ENCODE peak calls at places on chromosome 18, in nine cellular contexts. C is Peyer's patch, K is thoracic aorta, V is neuronal stem cell, U is mucosa of descending colon, H is kidney, D is right lobe of liver, I is fibroblast of lung, G is BE2C. Q is an unnamed sample. For H3K36me3, the result is how much of the 10 kb centered on the place peaks cover.

GRCh38 chr18:22172594-22173049 is 3.2 kb downstream of the GATA6 start:
- DNase-seq in C (no peak), K (no peak), V (no peak), U (no peak), H (no peak), D (no peak), I (no peak), G (no peak), Q (no peak)

GRCh38 chr18:23629444-23629946 is 33.2 kb downstream of the ANKRD29 start:
- DNase-seq in C (peak), K (no peak), V (no peak), U (peak), H (no peak), D (peak), I (no peak), G (no peak), Q (no peak)

GRCh38 chr18:66495844-66496243 is 108.0 kb downstream of the CDH19 start:
- DNase-seq in C (peak), K (no peak), V (peak), U (peak), H (no peak), D (peak), I (peak), G (peak), Q (no peak)

GRCh38 chr18:50285071-50285470 is 2.4 kb downstream of the CXXC1 start:
- DNase-seq in C (no peak), K (no peak), V (no peak), U (no peak), H (peak), D (no peak), I (no peak), G (no peak), Q (no peak)

GRCh38 chr18:73791081-73791480 is 356.6 kb downstream of the FBXO15 start:
- DNase-seq in C (no peak), K (no peak), V (no peak), U (no peak), H (no peak), D (no peak), I (peak), G (no peak), Q (no peak)

GRCh38 chr18:77138270-77138669 is 5.7 kb upstream of the MBP start:
- DNase-seq in C (no peak), K (no peak), V (no peak), U (no peak), H (no peak), D (no peak), I (no peak), G (no peak), Q (no peak)

GRCh38 chr18:3995476-3996102 is 459.5 kb downstream of the DLGAP1 start:
- DNase-seq in C (peak), K (no peak), V (peak), U (no peak), H (no peak), D (peak), I (peak), G (peak), Q (peak)

GRCh38 chr18:44736664-44737063 is 56.0 kb downstream of the SETBP1 start:
- DNase-seq in C (no peak), K (no peak), V (no peak), U (no peak), H (no peak), D (no peak), I (no peak), G (peak), Q (no peak)

GRCh38 chr18:59005266-59005665 is 134.4 kb upstream of the SEC11C start:
- DNase-seq in C (no peak), K (peak), V (no peak), U (no peak), H (peak), D (no peak), I (peak), G (no peak), Q (peak)

GRCh38 chr18:23077493-23078256 is 57.6 kb upstream of the CABLES1 start:
- DNase-seq in C (peak), K (no peak), V (no peak), U (no peak), H (peak), D (no peak), I (no peak), G (no peak), Q (no peak)

GRCh38 chr18:69774831-69775230 is 172.8 kb downstream of the CD226 start:
- DNase-seq in C (no peak), K (no peak), V (no peak), U (no peak), H (no peak), D (no peak), I (no peak), G (no peak), Q (no peak)

GRCh38 chr18:40109251-40110049 is 1845.6 kb upstream of the PIK3C3 start:
- DNase-seq in C (no peak), K (no peak), V (no peak), U (no peak), H (no peak), D (no peak), I (no peak), G (no peak), Q (no peak)

GRCh38 chr18:23735021-23735464 is 45.8 kb downstream of the LAMA3 start:
- DNase-seq in C (no peak), K (no peak), V (no peak), U (no peak), H (no peak), D (no peak), I (peak), G (no peak), Q (no peak)

GRCh38 chr18:63299837-63300787 is 19.5 kb downstream of the BCL2 start:
- DNase-seq in C (no peak), K (no peak), V (no peak), U (no peak), H (no peak), D (no peak), I (peak), G (no peak), Q (no peak)

GRCh38 chr18:7562491-7562890 is 4.6 kb upstream of the PTPRM start:
- DNase-seq in C (no peak), K (no peak), V (no peak), U (no peak), H (peak), D (no peak), I (no peak), G (no peak), Q (no peak)

GRCh38 chr18:58058720-58059119 is 14.7 kb downstream of the NEDD4L start:
- DNase-seq in C (no peak), K (no peak), V (no peak), U (no peak), H (no peak), D (no peak), I (peak), G (no peak), Q (no peak)

GRCh38 chr18:58194028-58194427 is 150.0 kb downstream of the NEDD4L start:
- DNase-seq in C (no peak), K (no peak), V (no peak), U (no peak), H (no peak), D (no peak), I (no peak), G (peak), Q (no peak)

GRCh38 chr18:53941601-53942335 is 282.7 kb downstream of the MBD2 start:
- DNase-seq in C (no peak), K (no peak), V (no peak), U (no peak), H (no peak), D (no peak), I (peak), G (no peak), Q (no peak)

GRCh38 chr18:54254265-54254758 is 15.0 kb upstream of the POLI start:
- DNase-seq in C (no peak), K (no peak), V (no peak), U (no peak), H (no peak), D (peak), I (peak), G (no peak), Q (no peak)

GRCh38 chr18:64713284-64713683 is 564.4 kb upstream of the LINC00305 start:
- DNase-seq in C (peak), K (no peak), V (no peak), U (no peak), H (no peak), D (no peak), I (no peak), G (no peak), Q (no peak)

GRCh38 chr18:55592572-55592971 is 4.6 kb upstream of the TCF4 start:
- DNase-seq in C (no peak), K (no peak), V (no peak), U (no peak), H (no peak), D (no peak), I (peak), G (no peak), Q (no peak)

GRCh38 chr18:45107425-45107824 is 426.7 kb downstream of the SETBP1 start:
- DNase-seq in C (no peak), K (no peak), V (no peak), U (no peak), H (no peak), D (no peak), I (peak), G (no peak), Q (no peak)

GRCh38 chr18:42807852-42808251 is 307.6 kb downstream of the RIT2 start:
- DNase-seq in C (no peak), K (no peak), V (peak), U (no peak), H (no peak), D (no peak), I (peak), G (no peak), Q (no peak)

GRCh38 chr18:23155537-23155936 is 20.3 kb downstream of the CABLES1 start:
- DNase-seq in C (no peak), K (no peak), V (no peak), U (no peak), H (no peak), D (no peak), I (no peak), G (no peak), Q (no peak)

GRCh38 chr18:74184875-74185274 is 36.6 kb downstream of the TIMM21 start:
- DNase-seq in C (no peak), K (no peak), V (no peak), U (no peak), H (no peak), D (no peak), I (no peak), G (no peak), Q (no peak)

GRCh38 chr18:63570721-63571120 is 16.4 kb upstream of the SERPINB13 start:
- DNase-seq in C (no peak), K (no peak), V (no peak), U (no peak), H (no peak), D (no peak), I (no peak), G (no peak), Q (no peak)

GRCh38 chr18:14104906-14105748 is 27.1 kb downstream of the ZNF519 start:
- DNase-seq in C (no peak), K (no peak), V (no peak), U (no peak), H (no peak), D (no peak), I (peak), G (no peak), Q (no peak)

GRCh38 chr18:49959176-49959575 is 145.8 kb upstream of the ACAA2 start:
- DNase-seq in C (no peak), K (no peak), V (no peak), U (no peak), H (no peak), D (no peak), I (no peak), G (no peak), Q (no peak)

GRCh38 chr18:5779922-5780321 is 115.4 kb downstream of the TMEM200C start:
- DNase-seq in C (no peak), K (no peak), V (no peak), U (no peak), H (no peak), D (no peak), I (no peak), G (no peak), Q (no peak)

GRCh38 chr18:35051978-35052377 is 10.8 kb downstream of the MAPRE2 start:
- DNase-seq in C (no peak), K (no peak), V (no peak), U (no peak), H (no peak), D (no peak), I (peak), G (no peak), Q (no peak)

GRCh38 chr18:76988827-76989646 is 143.5 kb downstream of the MBP start:
- DNase-seq in C (no peak), K (no peak), V (no peak), U (no peak), H (no peak), D (no peak), I (no peak), G (no peak), Q (no peak)

GRCh38 chr18:70181015-70181414 is 24.5 kb downstream of the RTTN start:
- DNase-seq in C (no peak), K (no peak), V (no peak), U (no peak), H (no peak), D (no peak), I (peak), G (no peak), Q (no peak)

GRCh38 chr18:67463829-67464228 is 52.7 kb downstream of the DSEL start:
- DNase-seq in C (no peak), K (no peak), V (no peak), U (no peak), H (no peak), D (no peak), I (no peak), G (no peak), Q (no peak)

GRCh38 chr18:47882641-47883040 is 47.8 kb downstream of the SMAD2 start:
- DNase-seq in C (no peak), K (no peak), V (no peak), U (no peak), H (no peak), D (no peak), I (no peak), G (no peak), Q (no peak)

GRCh38 chr18:47877892-47878291 is 52.6 kb downstream of the SMAD2 start:
- DNase-seq in C (no peak), K (no peak), V (no peak), U (no peak), H (no peak), D (no peak), I (peak), G (no peak), Q (no peak)

GRCh38 chr18:47881752-47882455 is 48.6 kb downstream of the SMAD2 start:
- DNase-seq in C (no peak), K (no peak), V (no peak), U (no peak), H (no peak), D (no peak), I (peak), G (no peak), Q (no peak)

GRCh38 chr18:47883771-47884413 is 46.6 kb downstream of the SMAD2 start:
- DNase-seq in C (no peak), K (no peak), V (no peak), U (no peak), H (no peak), D (no peak), I (peak), G (no peak), Q (no peak)

DNA sequence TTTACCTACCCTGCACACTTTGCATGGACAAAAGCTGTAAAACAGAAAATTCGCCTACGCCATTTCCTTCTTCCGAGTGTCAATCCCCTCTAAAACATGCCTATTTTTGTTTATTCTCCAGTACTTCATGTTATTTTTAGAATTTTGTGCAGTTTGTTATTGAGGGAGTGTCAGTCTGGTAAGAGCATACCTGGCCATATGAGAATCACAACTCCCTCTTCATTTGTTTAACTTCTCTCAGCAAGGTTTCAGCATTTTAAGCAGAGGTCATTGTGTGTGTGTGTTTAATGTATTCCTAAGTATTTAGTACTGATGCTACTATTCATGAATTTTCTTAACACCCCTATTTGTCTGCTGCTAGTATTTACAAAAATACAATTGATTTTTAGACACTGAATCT is 49.4 kb downstream of the SMAD2 start:
- DNase-seq in C (no peak), K (no peak), V (no peak), U (no peak), H (no peak), D (no peak), I (no peak), G (no peak), Q (no peak)
- H3K4me3 ChIP-seq in C (no peak), K (no peak), V (no peak), U (no peak), H (no peak), D (no peak), I (no peak), G (no peak), Q (no peak)

GRCh38 chr18:1544016-1544415 is 639.3 kb downstream of the ADCYAP1 start:
- DNase-seq in C (no peak), K (no peak), V (no peak), U (no peak), H (no peak), D (no peak), I (no peak), G (no peak), Q (no peak)
- H3K36me3 ChIP-seq in C (under half), K (under half), V (under half), U (under half), H (under half), D (under half), I (under half), G (under half), Q (under half)

DNA sequence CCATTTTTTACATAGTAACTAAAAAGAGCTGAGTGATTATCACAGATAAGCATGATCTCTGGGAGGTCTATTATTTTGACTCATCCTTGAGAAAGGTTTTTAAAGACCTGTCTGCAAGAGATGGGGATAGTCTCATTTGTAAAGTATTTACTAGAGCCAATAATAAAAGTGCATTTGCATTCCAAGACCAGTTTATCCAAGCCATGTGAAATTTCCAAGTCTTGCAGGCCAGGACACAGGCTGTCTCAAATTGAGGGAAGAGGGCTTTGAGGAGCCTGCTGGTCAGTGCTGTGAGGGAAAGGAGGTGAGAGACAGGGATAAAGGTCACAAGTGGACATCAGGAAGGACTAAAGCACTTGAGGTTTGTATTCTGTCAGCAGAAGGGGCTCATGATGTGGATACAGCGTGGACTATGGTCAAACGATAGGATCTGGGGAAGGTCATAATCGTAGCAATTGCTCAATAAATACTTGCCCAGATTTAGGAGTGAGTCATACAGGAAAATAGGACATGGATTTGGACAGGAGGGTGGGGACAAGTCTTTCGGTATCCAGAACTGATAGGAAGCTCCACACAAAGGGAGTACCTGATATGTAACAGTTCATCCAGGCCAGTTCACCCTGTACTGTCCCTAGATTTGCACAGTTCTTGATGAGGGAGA is 6.6 kb upstream of the CDH2 start:
- DNase-seq in C (no peak), K (no peak), V (no peak), U (no peak), H (no peak), D (no peak), I (peak), G (no peak), Q (no peak)
- H3K4me3 ChIP-seq in C (no peak), K (no peak), V (no peak), U (no peak), H (no peak), D (no peak), I (no peak), G (no peak), Q (no peak)

DNA sequence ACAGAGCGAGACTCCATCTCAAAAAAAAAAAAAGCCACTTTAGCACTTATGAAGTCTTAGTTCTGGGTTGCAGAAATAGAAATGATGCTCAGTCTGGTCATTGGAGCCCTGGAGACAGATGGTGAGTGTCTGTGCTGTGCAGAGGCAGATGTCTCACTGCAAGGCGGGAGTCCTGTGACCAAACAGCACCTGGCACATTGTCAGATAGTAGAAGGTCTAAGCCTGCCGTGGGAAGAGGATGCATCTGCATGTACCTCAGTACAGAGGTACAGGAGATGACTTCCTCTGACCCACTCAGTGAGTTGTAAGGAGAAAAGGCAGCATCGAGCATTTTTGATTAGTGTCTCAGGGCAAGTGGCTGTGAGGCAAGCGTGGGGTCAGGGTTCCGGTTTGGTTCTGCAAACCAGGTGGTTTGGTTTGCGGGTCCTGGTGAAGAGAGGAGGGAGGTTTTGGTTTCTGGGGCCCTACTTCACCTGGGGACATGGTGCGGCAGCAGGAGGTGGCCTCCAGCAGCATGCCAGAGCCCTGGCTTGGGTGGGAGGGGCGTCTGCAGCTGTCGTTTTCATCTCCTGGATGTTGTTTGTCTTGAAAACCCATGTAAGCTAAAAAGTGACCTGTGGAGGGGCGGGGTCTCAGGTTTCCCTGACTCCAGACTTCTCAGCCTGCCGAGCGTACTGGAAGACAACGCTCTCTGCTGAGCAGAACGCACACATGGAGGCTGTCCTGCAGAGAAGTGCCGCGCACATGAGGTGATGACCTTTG is 3.8 kb downstream of the RBFA start:
- DNase-seq in C (no peak), K (no peak), V (no peak), U (no peak), H (no peak), D (no peak), I (no peak), G (no peak), Q (no peak)
- H3K36me3 ChIP-seq in C (under half), K (under half), V (half or more), U (under half), H (under half), D (under half), I (under half), G (under half), Q (under half)

DNA sequence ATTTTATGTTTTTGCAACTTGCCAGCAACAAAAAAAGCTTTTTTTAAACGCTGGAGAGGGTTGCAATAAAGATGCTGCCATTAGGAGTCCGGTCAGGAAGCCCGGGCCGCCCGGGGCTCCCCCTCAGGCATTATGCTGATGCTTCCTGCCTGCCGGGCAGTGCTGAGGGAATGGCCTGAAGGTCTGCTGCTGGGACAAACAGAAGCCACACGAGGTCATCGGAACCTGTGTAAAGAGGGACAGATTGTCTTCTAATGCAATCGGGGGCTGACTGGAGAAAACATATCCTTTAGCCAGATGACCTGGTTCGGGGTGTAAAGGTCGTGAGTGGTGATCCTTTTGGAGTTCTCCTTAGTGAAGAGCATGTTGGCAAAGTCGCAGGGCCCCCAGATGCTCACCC is 2.3 kb downstream of the IMPA2 start:
- DNase-seq in C (peak), K (no peak), V (no peak), U (peak), H (peak), D (peak), I (no peak), G (no peak), Q (no peak)
- H3K4me3 ChIP-seq in C (no peak), K (no peak), V (no peak), U (no peak), H (peak), D (peak), I (no peak), G (no peak), Q (no peak)

GRCh38 chr18:8800041-8800441 is 94.7 kb downstream of the MTCL1 start:
- DNase-seq in C (no peak), K (no peak), V (no peak), U (no peak), H (peak), D (no peak), I (peak), G (no peak), Q (no peak)

GRCh38 chr18:8802031-8802679 is 96.8 kb downstream of the MTCL1 start:
- DNase-seq in C (no peak), K (no peak), V (no peak), U (no peak), H (no peak), D (no peak), I (peak), G (no peak), Q (no peak)

GRCh38 chr18:8800876-8801262 is 95.5 kb downstream of the MTCL1 start:
- DNase-seq in C (no peak), K (no peak), V (no peak), U (no peak), H (no peak), D (no peak), I (no peak), G (no peak), Q (no peak)

GRCh38 chr18:8800445-8800844 is 95.1 kb downstream of the MTCL1 start:
- DNase-seq in C (peak), K (no peak), V (no peak), U (no peak), H (no peak), D (no peak), I (peak), G (no peak), Q (no peak)

GRCh38 chr18:8801263-8801901 is 96.0 kb downstream of the MTCL1 start:
- DNase-seq in C (no peak), K (no peak), V (no peak), U (no peak), H (no peak), D (no peak), I (peak), G (no peak), Q (no peak)
- H3K36me3 ChIP-seq in C (under half), K (under half), V (under half), U (under half), H (under half), D (under half), I (under half), G (under half), Q (under half)